ENCODE peak calls at places on chromosomes 3 and 15, in five cellular contexts. A, B, H, P and Q are unnamed samples.

GRCh38 chr15:77030928-77031375 is 36.0 kb downstream of the PSTPIP1 start:
- DNase-seq in B (no peak), H (peak), A (no peak), P (no peak), Q (no peak)

GRCh38 chr3:23944861-23945652 is at the start of gene NR1D2:
- DNase-seq in B (peak), A (peak), P (peak), H (peak), Q (peak)

GRCh38 chr3:67635806-67636205 is 18.6 kb downstream of the SUCLG2 start:
- DNase-seq in B (peak), A (no peak), P (no peak), H (no peak), Q (no peak)

GRCh38 chr15:44181410-44181809 is 13.7 kb downstream of the FRMD5 start:
- DNase-seq in B (no peak), A (no peak), P (no peak), H (no peak), Q (no peak)

GRCh38 chr3:108914774-108915641 is 38.7 kb downstream of the GUCA1C start:
- DNase-seq in B (peak), A (peak), P (peak), H (peak), Q (peak)

GRCh38 chr3:170007031-170007663 is 30.6 kb upstream of the GPR160 start:
- DNase-seq in A (no peak), B (peak), P (peak), H (no peak), Q (peak)

GRCh38 chr15:80367661-80368060 is 36.5 kb upstream of the ARNT2 start:
- DNase-seq in P (no peak), A (no peak), H (no peak), B (no peak), Q (no peak)

GRCh38 chr15:29141206-29141907 is 128.3 kb downstream of the NSMCE3 start:
- DNase-seq in H (no peak), P (no peak), B (no peak), A (no peak), Q (no peak)

GRCh38 chr3:170751083-170751893 is 118.7 kb downstream of the RPL22L1 start:
- DNase-seq in B (peak), A (peak), H (no peak), P (peak), Q (peak)

GRCh38 chr15:66931768-66932633 is 133.4 kb upstream of the SMAD3 start:
- DNase-seq in A (peak), P (peak), H (peak), B (peak), Q (peak)

GRCh38 chr3:150130404-150131100 is 159.9 kb upstream of the PFN2 start:
- DNase-seq in A (no peak), H (peak), P (no peak), B (no peak), Q (no peak)

GRCh38 chr3:45979378-45979777 is 16.2 kb downstream of the FYCO1 start:
- DNase-seq in P (no peak), A (no peak), B (no peak), H (no peak), Q (no peak)

GRCh38 chr3:38567498-38567897 is 71.4 kb downstream of the EXOG start:
- DNase-seq in P (no peak), B (no peak), H (no peak), A (no peak), Q (no peak)

GRCh38 chr15:76973362-76973743 is 21.6 kb upstream of the PSTPIP1 start:
- DNase-seq in P (peak), H (peak), B (no peak), A (no peak), Q (peak)

GRCh38 chr3:29922990-29923746 is 642.3 kb downstream of the RBMS3 start:
- DNase-seq in H (no peak), P (peak), B (peak), A (peak), Q (peak)

GRCh38 chr3:185640308-185640707 is 54.2 kb downstream of the SENP2 start:
- DNase-seq in A (no peak), P (no peak), B (no peak), H (no peak), Q (no peak)

GRCh38 chr3:175585898-175586297 is 726.8 kb downstream of the NAALADL2 start:
- DNase-seq in H (no peak), P (peak), B (peak), A (peak), Q (peak)

GRCh38 chr3:53493997-53494791 is at the start of gene CACNA1D:
- DNase-seq in P (no peak), H (peak), A (peak), B (no peak), Q (peak)

GRCh38 chr3:30370681-30371271 is 235.6 kb upstream of the TGFBR2 start:
- DNase-seq in P (peak), A (no peak), H (no peak), B (no peak), Q (no peak)

GRCh38 chr15:39503526-39503925 is 77.4 kb upstream of the THBS1 start:
- DNase-seq in H (no peak), P (no peak), B (no peak), A (no peak), Q (no peak)

GRCh38 chr3:61411009-61411662 is 150.2 kb upstream of the PTPRG start:
- DNase-seq in A (no peak), P (no peak), B (no peak), H (no peak), Q (no peak)

GRCh38 chr3:186025161-186025560 is 83.7 kb downstream of the ETV5 start:
- DNase-seq in P (peak), B (peak), A (no peak), H (no peak), Q (no peak)

GRCh38 chr3:69762790-69763229 is 23.5 kb downstream of the MITF start:
- DNase-seq in A (no peak), H (no peak), B (no peak), P (no peak), Q (no peak)
- TF ChIP-seq CTCF in A (no peak), H (no peak), B (no peak), P (no peak), Q (no peak)

GRCh38 chr3:15471861-15472260 is 44.5 kb downstream of the EAF1 start:
- DNase-seq in A (no peak), H (no peak), B (no peak), P (no peak), Q (no peak)

GRCh38 chr3:15470804-15471203 is 43.4 kb downstream of the EAF1 start:
- DNase-seq in B (no peak), P (no peak), H (no peak), A (no peak), Q (no peak)

GRCh38 chr3:15465876-15466585 is 38.6 kb downstream of the EAF1 start:
- DNase-seq in P (no peak), H (no peak), B (no peak), A (no peak), Q (no peak)

GRCh38 chr3:15467227-15468181 is 40.1 kb downstream of the EAF1 start:
- DNase-seq in A (no peak), H (no peak), P (no peak), B (peak), Q (no peak)

GRCh38 chr3:15470261-15470660 is 42.9 kb downstream of the EAF1 start:
- DNase-seq in A (peak), H (no peak), B (no peak), P (no peak), Q (peak)
- TF ChIP-seq CTCF in A (no peak), H (peak), B (no peak), P (no peak), Q (no peak)

GRCh38 chr15:60079210-60079609 is 75.1 kb downstream of the FOXB1 start:
- DNase-seq in B (no peak), P (peak), H (peak), A (no peak), Q (no peak)
- TF ChIP-seq CTCF in B (peak), P (peak), H (peak), A (no peak), Q (no peak)

DNA sequence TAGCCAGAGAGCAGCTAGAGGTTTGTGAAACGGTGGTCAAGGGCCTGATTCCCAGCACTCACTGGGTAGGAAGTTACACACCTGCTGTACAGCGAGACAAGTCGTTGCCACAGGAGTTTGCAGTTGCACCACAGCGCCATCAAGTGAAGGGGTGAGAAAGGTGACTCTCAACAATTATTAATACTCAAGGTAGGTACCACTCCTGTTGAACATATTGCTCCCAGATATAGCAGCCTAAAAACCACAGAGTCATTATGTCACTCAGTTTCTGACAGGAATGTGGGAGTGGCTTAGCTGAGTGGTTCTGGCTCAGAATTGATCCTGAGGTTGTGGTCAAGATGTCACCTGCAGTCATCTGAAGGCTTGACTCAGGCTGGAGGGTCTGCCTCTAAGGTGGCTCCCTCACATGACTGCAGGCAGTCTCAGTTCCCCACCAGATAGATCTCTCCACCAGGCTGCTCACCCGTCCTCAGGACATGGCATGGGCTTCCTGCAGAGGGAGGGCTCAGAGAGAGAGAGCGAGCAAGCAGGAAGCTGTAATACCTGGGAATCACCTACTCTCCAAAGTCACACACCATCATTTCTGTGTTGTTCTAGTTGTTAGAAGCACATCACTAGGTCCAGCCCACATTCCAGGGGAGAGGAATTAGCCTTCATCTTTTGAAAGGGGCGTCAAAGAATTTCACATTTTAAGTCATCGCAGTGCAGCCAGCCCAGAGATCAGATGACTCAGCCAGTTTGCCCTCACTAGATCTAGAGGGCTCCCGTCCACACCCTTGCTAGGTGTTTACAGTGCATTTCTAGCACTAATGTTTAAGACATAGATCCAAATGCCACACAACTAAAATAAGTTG is 17.0 kb upstream of the ANO10 start:
- DNase-seq in P (no peak), B (no peak), A (peak), H (peak), Q (peak)
- TF ChIP-seq CTCF in P (no peak), B (peak), A (no peak), H (peak), Q (peak)

GRCh38 chr3:52054689-52055511 is 1.5 kb downstream of the DUSP7 start:
- DNase-seq in A (no peak), H (peak), B (no peak), P (no peak), Q (no peak)
- TF ChIP-seq CTCF in A (peak), H (peak), B (peak), P (peak), Q (no peak)

DNA sequence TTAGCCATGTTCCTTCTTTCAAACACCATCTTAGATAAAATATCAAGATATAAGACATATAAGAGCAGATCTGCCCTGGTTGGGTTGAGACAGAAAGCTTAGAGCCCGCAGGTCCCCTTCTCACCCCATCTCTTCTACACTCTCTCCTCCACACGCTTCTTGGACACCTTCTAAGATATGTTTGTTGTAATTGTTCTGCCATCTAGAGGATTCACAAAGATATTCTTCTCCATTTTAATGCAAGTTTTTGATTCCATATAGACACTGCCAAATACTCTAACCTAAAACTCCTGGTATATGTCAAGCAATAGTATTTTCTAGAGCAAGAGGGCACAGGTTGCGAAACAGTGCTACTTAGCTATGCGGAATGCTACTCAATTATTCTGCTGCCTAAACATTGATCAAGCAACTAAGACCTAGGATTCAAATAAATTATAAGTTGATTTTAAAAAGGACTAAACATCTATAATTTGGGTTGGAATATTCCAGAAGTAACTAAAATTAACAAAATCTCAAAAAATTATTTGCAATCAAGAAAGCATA is 6.8 kb downstream of the CHRM5 start:
- DNase-seq in P (peak), A (no peak), H (no peak), B (no peak), Q (no peak)
- TF ChIP-seq CTCF in P (no peak), A (no peak), H (no peak), B (no peak), Q (no peak)

GRCh38 chr15:40941528-40942336 is 11.5 kb upstream of the CHAC1 start:
- DNase-seq in A (peak), P (peak), H (peak), B (no peak), Q (peak)
- TF ChIP-seq CTCF in A (peak), P (no peak), H (peak), B (peak), Q (peak)